ENCODE peak calls at places on chromosomes 7 and 10, in six cellular contexts. F is T-helper 9 cell, T is fibroblast of mammary gland, C is NCI-H460, M is endothelial cell, R is colonic mucosa. J is an unnamed sample.

GRCh38 chr10:27742195-27742925 is 3.3 kb downstream of the MKX start:
- DNase-seq in M (peak), C (peak), F (peak), T (peak), R (peak), J (peak)

GRCh38 chr7:22667562-22668239 is 59.3 kb upstream of the IL6 start:
- DNase-seq in R (no peak), T (peak), F (no peak), M (no peak), C (no peak), J (peak)

GRCh38 chr7:20350518-20350951 is 19.8 kb downstream of the ITGB8 start:
- DNase-seq in T (no peak), F (no peak), C (no peak), R (peak), M (no peak), J (no peak)

GRCh38 chr10:131961777-131962450 is 19.8 kb downstream of the BNIP3 start:
- DNase-seq in F (no peak), R (no peak), M (no peak), T (peak), C (no peak), J (no peak)

GRCh38 chr10:30384791-30385201 is 35.7 kb upstream of the MTPAP start:
- DNase-seq in M (peak), F (no peak), R (no peak), T (peak), C (peak), J (peak)

GRCh38 chr7:84339306-84339705 is 144.7 kb upstream of the SEMA3A start:
- DNase-seq in M (no peak), T (peak), F (no peak), C (no peak), R (no peak), J (no peak)

GRCh38 chr10:102796407-102797176 is 40.6 kb downstream of the CYP17A1 start:
- DNase-seq in T (no peak), R (peak), F (peak), M (no peak), C (no peak), J (peak)

GRCh38 chr10:45625879-45626278 is 46.7 kb downstream of the ZFAND4 start:
- DNase-seq in R (no peak), M (no peak), T (no peak), F (no peak), C (no peak), J (peak)

GRCh38 chr7:151248191-151249033 is at the start of gene SMARCD3:
- DNase-seq in F (no peak), R (peak), M (peak), C (peak), T (peak), J (peak)

GRCh38 chr7:96088579-96088978 is 233.3 kb downstream of the SLC25A13 start:
- DNase-seq in T (no peak), R (no peak), C (peak), M (no peak), F (no peak), J (peak)

GRCh38 chr7:6650521-6651011 is 13.4 kb downstream of the ZNF316 start:
- DNase-seq in R (no peak), M (no peak), C (no peak), F (no peak), T (no peak), J (no peak)

GRCh38 chr7:50552921-50553320 is 12.3 kb downstream of the DDC start:
- DNase-seq in M (peak), C (no peak), R (peak), F (no peak), T (peak), J (peak)

GRCh38 chr7:55130079-55130476 is 111.3 kb downstream of the EGFR start:
- DNase-seq in M (no peak), F (no peak), C (no peak), T (peak), R (no peak), J (no peak)

GRCh38 chr7:45086348-45087065 is 2.3 kb downstream of the NACAD start:
- DNase-seq in T (no peak), F (no peak), R (no peak), C (no peak), M (no peak), J (no peak)

GRCh38 chr10:110444009-110444347 is 53.7 kb upstream of the DUSP5 start:
- DNase-seq in R (no peak), T (no peak), M (no peak), C (no peak), F (no peak), J (no peak)

GRCh38 chr10:36303896-36304295 is 661.8 kb upstream of the FZD8 start:
- DNase-seq in R (no peak), C (no peak), F (no peak), T (no peak), M (no peak), J (no peak)

GRCh38 chr7:71239517-71239916 is 107.6 kb downstream of the GALNT17 start:
- DNase-seq in C (no peak), F (no peak), R (no peak), M (no peak), T (no peak), J (no peak)

GRCh38 chr10:70657036-70657435 is 15.3 kb upstream of the ADAMTS14 start:
- DNase-seq in T (peak), C (no peak), F (no peak), M (no peak), R (no peak), J (no peak)

GRCh38 chr7:134548877-134549276 is at the start of gene AKR1B15:
- DNase-seq in R (no peak), C (peak), M (no peak), F (no peak), T (peak), J (peak)

GRCh38 chr10:5665380-5666323 is 743 bp downstream of the ASB13 start:
- DNase-seq in R (peak), F (no peak), T (peak), C (no peak), M (no peak), J (no peak)

GRCh38 chr10:4343798-4344370 is 482.1 kb upstream of the AKR1E2 start:
- DNase-seq in T (peak), C (no peak), R (no peak), F (no peak), M (no peak), J (no peak)